ENCODE peak calls at places on chromosome 9, in five cellular contexts. E is colonic mucosa; O is ovary; M is neuronal stem cell; D is CD4-positive, alpha-beta memory T cell. Z is an unnamed sample.

GRCh38 chr9:34443533-34443932 is 14.8 kb downstream of the FAM219A start:
- DNase-seq in O (no peak), E (no peak), D (no peak), M (no peak), Z (no peak)

GRCh38 chr9:127803507-127804352 is 1.0 kb downstream of the FPGS start:
- DNase-seq in D (no peak), E (peak; percentile 70), M (no peak), O (peak; percentile 56), Z (peak; percentile 51)

GRCh38 chr9:82397534-82397933 is 409.0 kb downstream of the SPATA31D1 start:
- DNase-seq in D (no peak), O (no peak), M (no peak), E (no peak), Z (no peak)

GRCh38 chr9:131976157-131976740 is 103.4 kb downstream of the MED27 start:
- DNase-seq in E (no peak), O (no peak), M (no peak), D (no peak), Z (no peak)

GRCh38 chr9:116154976-116155699 is 1.5 kb downstream of the PAPPA start:
- DNase-seq in E (no peak), D (no peak), M (no peak), O (peak; percentile 52), Z (peak; percentile 38)

GRCh38 chr9:37961346-37961745 is 57.4 kb upstream of the SLC25A51 start:
- DNase-seq in D (no peak), M (no peak), O (no peak), E (no peak), Z (no peak)

GRCh38 chr9:120610975-120611689 is 31.2 kb upstream of the CDK5RAP2 start:
- DNase-seq in M (no peak), D (no peak), O (no peak), E (no peak), Z (no peak)

GRCh38 chr9:37126214-37126788 is 5.9 kb downstream of the ZCCHC7 start:
- DNase-seq in D (no peak), E (no peak), O (no peak), M (no peak), Z (no peak)

GRCh38 chr9:18071651-18072060 is 402.3 kb upstream of the ADAMTSL1 start:
- DNase-seq in M (no peak), E (no peak), D (no peak), O (no peak), Z (no peak)

GRCh38 chr9:137028281-137029057 is 432 bp upstream of the ABCA2 start:
- DNase-seq in O (peak; percentile 55), D (peak; percentile 76), M (peak; percentile 75), E (peak; percentile 83), Z (peak; percentile 93)

GRCh38 chr9:120184266-120184665 is 395.7 kb downstream of the CDK5RAP2 start:
- DNase-seq in O (no peak), M (no peak), D (no peak), E (no peak), Z (no peak)

GRCh38 chr9:134169166-134169565 is 4.8 kb upstream of the RNU6ATAC start:
- DNase-seq in M (no peak), D (no peak), E (no peak), O (no peak), Z (no peak)
- H3K27ac ChIP-seq in M (no peak overlapping the region), D (no peak overlapping the region), E (no peak overlapping the region), O (no peak overlapping the region), Z (no peak overlapping the region)

GRCh38 chr9:68746564-68746963 is 41.5 kb downstream of the PIP5K1B start:
- DNase-seq in E (no peak), D (no peak), M (no peak), O (no peak), Z (no peak)

GRCh38 chr9:68750179-68750685 is 45.2 kb downstream of the PIP5K1B start:
- DNase-seq in E (no peak), M (no peak), D (no peak), O (no peak), Z (no peak)

GRCh38 chr9:68749135-68749534 is 44.1 kb downstream of the PIP5K1B start:
- DNase-seq in D (no peak), E (no peak), O (no peak), M (no peak), Z (no peak)

GRCh38 chr9:68749579-68750159 is 44.6 kb downstream of the PIP5K1B start:
- DNase-seq in M (no peak), E (no peak), D (no peak), O (no peak), Z (peak; percentile 65)

GRCh38 chr9:68747043-68747533 is 42.0 kb downstream of the PIP5K1B start:
- DNase-seq in E (no peak), D (no peak), O (no peak), M (no peak), Z (no peak)
- H3K27ac ChIP-seq in E (peak overlapping the region; percentile 42), D (no peak overlapping the region), O (no peak overlapping the region), M (no peak overlapping the region), Z (peak overlapping the region; percentile 26)

GRCh38 chr9:89805726-89806125 is 200.9 kb downstream of the GADD45G start:
- DNase-seq in E (no peak), D (no peak), M (no peak), O (no peak), Z (no peak)
- H3K27ac ChIP-seq in E (no peak overlapping the region), D (no peak overlapping the region), M (no peak overlapping the region), O (no peak overlapping the region), Z (no peak overlapping the region)

GRCh38 chr9:114183006-114183405 is 27.7 kb downstream of the COL27A1 start:
- DNase-seq in D (no peak), E (no peak), O (no peak), M (no peak), Z (no peak)

GRCh38 chr9:114178756-114179450 is 23.6 kb downstream of the COL27A1 start:
- DNase-seq in M (no peak), E (no peak), O (no peak), D (no peak), Z (no peak)

GRCh38 chr9:114179516-114179915 is 24.2 kb downstream of the COL27A1 start:
- DNase-seq in M (no peak), E (no peak), O (no peak), D (no peak), Z (no peak)

GRCh38 chr9:114181583-114182409 is 26.5 kb downstream of the COL27A1 start:
- DNase-seq in O (peak; percentile 73), D (no peak), E (no peak), M (no peak), Z (no peak)

DNA sequence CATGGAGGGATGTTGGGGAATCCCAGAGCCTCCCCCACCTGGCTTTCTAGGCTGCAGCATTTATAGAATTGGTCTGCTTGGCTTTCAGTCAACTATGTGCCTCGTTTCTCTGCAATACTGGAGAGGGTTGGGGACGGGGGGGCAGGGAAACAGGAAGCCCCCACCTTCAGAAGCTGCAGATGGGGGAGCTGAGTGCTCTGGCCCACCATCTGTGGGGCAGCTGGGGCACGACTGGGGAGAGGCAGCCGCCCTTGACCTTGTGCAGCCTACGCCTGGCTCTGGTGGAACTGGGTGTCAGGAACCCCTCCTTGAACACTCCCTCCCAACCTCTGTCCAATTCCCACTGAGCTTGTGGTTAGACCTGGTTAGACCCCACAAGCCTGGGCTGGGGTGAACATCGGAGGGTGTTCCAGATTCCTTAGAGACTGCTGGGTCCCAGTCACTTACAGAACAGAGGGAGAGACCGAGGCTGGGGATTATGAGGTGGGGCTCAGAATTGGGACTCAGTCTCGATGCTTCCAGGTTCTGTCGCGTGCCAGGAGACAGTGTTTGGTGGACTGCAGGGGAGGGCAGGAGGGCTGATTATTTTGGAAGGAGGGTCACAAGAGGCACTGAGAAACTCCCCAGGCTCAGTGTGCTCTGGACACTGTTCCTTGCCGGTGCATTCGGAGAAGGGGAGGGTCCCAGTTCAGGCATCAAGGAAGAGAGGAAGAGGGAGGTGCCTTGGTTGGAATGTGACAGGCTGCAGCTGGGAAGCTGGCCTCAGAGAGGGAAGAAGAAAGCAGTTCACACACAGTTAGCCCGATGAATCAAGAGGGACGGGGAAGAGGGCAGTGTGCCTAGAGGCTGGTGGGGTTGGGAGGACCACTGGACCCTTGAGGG is 25.6 kb downstream of the COL27A1 start:
- DNase-seq in O (peak; percentile 63), E (no peak), D (no peak), M (no peak), Z (no peak)
- H3K27ac ChIP-seq in O (peak overlapping the region; percentile 58), E (no peak overlapping the region), D (no peak overlapping the region), M (no peak overlapping the region), Z (no peak overlapping the region)

DNA sequence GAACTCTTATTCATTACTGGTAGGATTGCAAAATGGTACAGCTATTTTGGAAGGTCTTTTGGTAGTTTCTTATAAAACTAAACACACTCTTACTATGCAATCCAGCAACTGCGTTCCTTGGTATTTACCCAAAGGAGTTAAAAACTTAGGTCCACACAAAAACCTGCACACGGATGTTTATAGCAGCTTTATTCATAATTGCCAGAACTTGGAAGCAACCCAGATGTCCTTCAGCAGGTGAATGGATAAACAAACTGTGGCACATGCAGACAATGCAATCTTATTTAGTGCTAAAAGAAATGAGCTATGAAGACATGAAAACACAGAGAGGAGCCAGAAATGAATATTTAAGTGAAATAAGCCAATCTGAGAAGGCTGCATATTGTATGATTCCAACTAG is 10.6 kb downstream of the WNK2 start:
- DNase-seq in D (no peak), M (no peak), O (no peak), E (peak; percentile 45), Z (no peak)
- H3K27ac ChIP-seq in D (no peak overlapping the region), M (no peak overlapping the region), O (no peak overlapping the region), E (no peak overlapping the region), Z (no peak overlapping the region)